ENCODE peak calls at places on chromosomes 1 and 21, in four cellular contexts. B, J, Y and G are unnamed samples.

GRCh38 chr1:40781614-40781971 is 2.0 kb upstream of the KCNQ4 start:
- DNase-seq in Y (no peak), J (no peak), B (no peak), G (no peak)

GRCh38 chr1:218384576-218384975 is 39.4 kb downstream of the TGFB2 start:
- DNase-seq in Y (no peak), J (no peak), B (peak; percentile 7), G (no peak)

GRCh38 chr1:33182452-33182851 is 609 bp upstream of the TRIM62 start:
- DNase-seq in J (no peak), Y (no peak), B (peak; percentile 25), G (peak; percentile 28)

GRCh38 chr1:30008998-30009657 is 714.3 kb downstream of the MATN1 start:
- DNase-seq in B (no peak), Y (peak; percentile 43), J (no peak), G (no peak)

GRCh38 chr1:67105508-67105907 is 29.3 kb downstream of the C1orf141 start:
- DNase-seq in Y (no peak), J (no peak), B (no peak), G (no peak)

GRCh38 chr1:36667836-36668235 is 185.1 kb upstream of the CSF3R start:
- DNase-seq in J (no peak), B (no peak), Y (no peak), G (no peak)

GRCh38 chr1:82090104-82090503 is 289.4 kb downstream of the ADGRL2 start:
- DNase-seq in B (no peak), Y (no peak), J (no peak), G (no peak)

GRCh38 chr1:102970496-102971078 is 137.7 kb downstream of the COL11A1 start:
- DNase-seq in Y (peak; percentile 57), B (peak; percentile 52), J (no peak), G (peak; percentile 42)

GRCh38 chr1:112687785-112688496 is 13.5 kb downstream of the MOV10 start:
- DNase-seq in J (no peak), B (no peak), Y (no peak), G (no peak)

GRCh38 chr21:26099610-26100219 is 70.9 kb downstream of the APP start:
- DNase-seq in Y (no peak), J (no peak), B (peak; percentile 6), G (no peak)

DNA sequence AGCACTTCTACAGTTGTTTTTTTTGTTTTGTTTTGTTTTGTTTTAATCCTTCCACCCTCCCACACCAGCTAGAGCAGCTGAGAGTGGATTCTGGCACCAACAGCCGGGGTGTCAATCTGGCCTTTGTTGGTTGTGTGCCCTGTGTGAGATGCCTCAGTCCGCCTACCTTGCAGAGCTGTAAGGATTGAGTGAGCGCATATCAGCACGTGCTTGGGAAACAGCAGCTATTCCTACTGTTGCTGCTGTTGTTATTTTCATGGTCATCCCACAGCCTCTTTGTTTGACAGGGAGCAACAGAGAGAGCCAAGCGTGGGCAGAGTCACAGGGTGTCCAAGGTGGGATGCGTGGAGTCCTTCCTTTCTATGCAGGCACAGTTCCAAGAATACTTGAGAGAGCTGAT is 50.3 kb downstream of the PGBD5 start:
- DNase-seq in J (no peak), Y (no peak), B (no peak), G (no peak)
- TF ChIP-seq TARDBP in J (no peak), Y (no peak), B (no peak), G (no peak)

DNA sequence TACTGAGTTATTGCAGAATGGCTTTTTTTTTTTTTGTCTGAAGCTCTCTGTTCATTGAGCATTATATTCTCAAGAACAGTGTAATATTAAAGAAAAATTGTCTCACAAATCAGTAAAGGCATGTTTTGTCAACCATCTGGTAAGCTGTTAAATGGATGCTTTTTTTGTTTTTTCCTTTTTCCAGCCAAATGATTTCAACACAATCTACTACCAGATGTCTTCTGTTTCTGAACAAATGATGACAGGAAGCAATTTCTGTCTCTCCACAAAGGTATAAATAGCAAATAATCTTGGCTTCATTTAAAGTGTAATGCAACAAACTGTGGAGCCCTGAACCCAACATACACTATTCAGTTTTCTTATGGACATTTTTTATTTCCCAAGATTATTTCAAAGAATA is 78.6 kb upstream of the RGS2 start:
- DNase-seq in J (no peak), B (no peak), Y (no peak), G (no peak)
- TF ChIP-seq TARDBP in J (no peak), B (no peak), Y (no peak), G (no peak)

GRCh38 chr21:43324596-43324995 is 102.3 kb downstream of the SIK1 start:
- DNase-seq in B (no peak), Y (no peak), J (no peak), G (no peak)
- TF ChIP-seq TARDBP in B (no peak), Y (no peak), J (no peak), G (no peak)

GRCh38 chr1:93623875-93624274 is 57.8 kb downstream of the BCAR3 start:
- DNase-seq in B (no peak), J (no peak), Y (no peak), G (no peak)
- TF ChIP-seq TARDBP in B (no peak), J (no peak), Y (no peak), G (no peak)

GRCh38 chr1:181040284-181040865 is 6.6 kb downstream of the MR1 start:
- DNase-seq in J (no peak), Y (peak; percentile 47), B (no peak), G (no peak)

GRCh38 chr1:181044449-181044966 is 10.7 kb downstream of the MR1 start:
- DNase-seq in B (no peak), J (peak; percentile 60), Y (peak; percentile 82), G (no peak)

GRCh38 chr1:181038399-181038873 is 4.7 kb downstream of the MR1 start:
- DNase-seq in B (peak; percentile 88), Y (peak; percentile 75), J (no peak), G (peak; percentile 82)

GRCh38 chr1:181043025-181043880 is 9.5 kb downstream of the MR1 start:
- DNase-seq in Y (peak; percentile 74), J (no peak), B (peak; percentile 35), G (no peak)
- TF ChIP-seq TARDBP in Y (peak; percentile 41), J (no peak), B (no peak), G (no peak)